ENCODE peak calls at places on chromosomes 2 and 18, in five cellular contexts. One of them, this sample, is unnamed.

GRCh38 chr2:39697480-39697879 is 31.8 kb downstream of the TMEM178A start:
- DNase-seq in fibroblast of lung: peak
- DNase-seq in mammary epithelial cell: no peak
- DNase-seq in trophoblast cell: no peak
- DNase-seq in neural progenitor cell: no peak
- DNase-seq in this sample: peak

GRCh38 chr18:78241535-78242306 is 737.9 kb upstream of the SALL3 start:
- DNase-seq in fibroblast of lung: no peak
- DNase-seq in mammary epithelial cell: no peak
- DNase-seq in trophoblast cell: no peak
- DNase-seq in neural progenitor cell: peak
- DNase-seq in this sample: no peak

GRCh38 chr2:219230201-219230540 is 565 bp downstream of the ANKZF1 start:
- DNase-seq in fibroblast of lung: peak
- DNase-seq in mammary epithelial cell: peak
- DNase-seq in trophoblast cell: peak
- DNase-seq in neural progenitor cell: peak
- DNase-seq in this sample: peak

GRCh38 chr2:161238559-161239415 is 69.4 kb upstream of the PSMD14 start:
- DNase-seq in fibroblast of lung: peak
- DNase-seq in mammary epithelial cell: peak
- DNase-seq in trophoblast cell: peak
- DNase-seq in neural progenitor cell: peak
- DNase-seq in this sample: peak

GRCh38 chr18:79400591-79401381 is 5.1 kb downstream of the NFATC1 start:
- DNase-seq in fibroblast of lung: no peak
- DNase-seq in mammary epithelial cell: no peak
- DNase-seq in trophoblast cell: no peak
- DNase-seq in neural progenitor cell: peak
- DNase-seq in this sample: no peak

GRCh38 chr2:102736174-102736606 is 25.6 kb upstream of the TMEM182 start:
- DNase-seq in fibroblast of lung: no peak
- DNase-seq in mammary epithelial cell: peak
- DNase-seq in trophoblast cell: peak
- DNase-seq in neural progenitor cell: peak
- DNase-seq in this sample: peak

GRCh38 chr2:73091696-73092095 is 20.2 kb upstream of the SFXN5 start:
- DNase-seq in fibroblast of lung: no peak
- DNase-seq in mammary epithelial cell: no peak
- DNase-seq in trophoblast cell: no peak
- DNase-seq in neural progenitor cell: no peak
- DNase-seq in this sample: no peak

GRCh38 chr2:28716265-28716865 is 35.3 kb upstream of the PPP1CB start:
- DNase-seq in fibroblast of lung: peak
- DNase-seq in mammary epithelial cell: peak
- DNase-seq in trophoblast cell: peak
- DNase-seq in neural progenitor cell: no peak
- DNase-seq in this sample: peak

GRCh38 chr2:151973901-151974199 is 125.0 kb downstream of the CACNB4 start:
- DNase-seq in fibroblast of lung: peak
- DNase-seq in mammary epithelial cell: peak
- DNase-seq in trophoblast cell: peak
- DNase-seq in neural progenitor cell: peak
- DNase-seq in this sample: peak

GRCh38 chr2:127707890-127708648 is 6.8 kb downstream of the SFT2D3 start:
- DNase-seq in fibroblast of lung: peak
- DNase-seq in mammary epithelial cell: peak
- DNase-seq in trophoblast cell: no peak
- DNase-seq in neural progenitor cell: no peak
- DNase-seq in this sample: no peak

GRCh38 chr2:112583497-112584133 is 794 bp upstream of the CHCHD5 start:
- DNase-seq in fibroblast of lung: peak
- DNase-seq in mammary epithelial cell: no peak
- DNase-seq in trophoblast cell: peak
- DNase-seq in neural progenitor cell: peak
- DNase-seq in this sample: no peak

GRCh38 chr2:203122317-203122998 is 107.8 kb downstream of the NBEAL1 start:
- DNase-seq in fibroblast of lung: no peak
- DNase-seq in mammary epithelial cell: no peak
- DNase-seq in trophoblast cell: peak
- DNase-seq in neural progenitor cell: no peak
- DNase-seq in this sample: peak

GRCh38 chr2:10169581-10169980 is 47.0 kb downstream of the RRM2 start:
- DNase-seq in fibroblast of lung: peak
- DNase-seq in mammary epithelial cell: no peak
- DNase-seq in trophoblast cell: no peak
- DNase-seq in neural progenitor cell: no peak
- DNase-seq in this sample: peak

GRCh38 chr2:36904636-36905035 is 61.7 kb downstream of the STRN start:
- DNase-seq in fibroblast of lung: no peak
- DNase-seq in mammary epithelial cell: no peak
- DNase-seq in trophoblast cell: no peak
- DNase-seq in neural progenitor cell: no peak
- DNase-seq in this sample: no peak
- H2AFZ ChIP-seq in fibroblast of lung: no peak
- H2AFZ ChIP-seq in mammary epithelial cell: no peak
- H2AFZ ChIP-seq in trophoblast cell: no peak
- H2AFZ ChIP-seq in neural progenitor cell: no peak
- H2AFZ ChIP-seq in this sample: no peak

GRCh38 chr2:5465859-5466258 is 226.3 kb upstream of the SOX11 start:
- DNase-seq in fibroblast of lung: no peak
- DNase-seq in mammary epithelial cell: no peak
- DNase-seq in trophoblast cell: no peak
- DNase-seq in neural progenitor cell: no peak
- DNase-seq in this sample: no peak
- H2AFZ ChIP-seq in fibroblast of lung: no peak
- H2AFZ ChIP-seq in mammary epithelial cell: no peak
- H2AFZ ChIP-seq in trophoblast cell: no peak
- H2AFZ ChIP-seq in neural progenitor cell: peak
- H2AFZ ChIP-seq in this sample: no peak

DNA sequence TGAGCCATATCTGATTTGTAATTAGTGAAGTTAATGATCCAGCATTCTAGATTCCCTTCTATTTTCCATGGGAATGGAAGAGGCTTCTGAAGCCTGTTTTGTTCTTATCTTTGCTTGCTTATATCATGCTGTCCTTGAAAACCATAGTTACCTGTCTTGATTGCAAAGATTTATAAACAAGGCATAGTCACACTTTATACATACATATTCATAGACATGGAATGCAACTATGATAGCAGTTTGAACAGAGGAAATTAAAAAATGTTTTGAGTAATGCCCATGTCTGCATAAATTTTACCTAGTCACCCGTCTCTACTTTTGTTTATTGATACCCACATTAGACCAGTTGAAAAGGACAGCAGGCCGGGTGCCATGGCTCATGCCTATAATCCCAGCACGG is 289.0 kb downstream of the PTPRM start:
- DNase-seq in fibroblast of lung: peak
- DNase-seq in mammary epithelial cell: peak
- DNase-seq in trophoblast cell: peak
- DNase-seq in neural progenitor cell: no peak
- DNase-seq in this sample: peak
- H2AFZ ChIP-seq in fibroblast of lung: no peak
- H2AFZ ChIP-seq in mammary epithelial cell: no peak
- H2AFZ ChIP-seq in trophoblast cell: no peak
- H2AFZ ChIP-seq in neural progenitor cell: no peak
- H2AFZ ChIP-seq in this sample: no peak

GRCh38 chr18:28904789-28905364 is 727.9 kb upstream of the CDH2 start:
- DNase-seq in fibroblast of lung: no peak
- DNase-seq in mammary epithelial cell: no peak
- DNase-seq in trophoblast cell: no peak
- DNase-seq in neural progenitor cell: no peak
- DNase-seq in this sample: no peak

GRCh38 chr18:28903366-28903765 is 726.4 kb upstream of the CDH2 start:
- DNase-seq in fibroblast of lung: peak
- DNase-seq in mammary epithelial cell: no peak
- DNase-seq in trophoblast cell: no peak
- DNase-seq in neural progenitor cell: no peak
- DNase-seq in this sample: peak

DNA sequence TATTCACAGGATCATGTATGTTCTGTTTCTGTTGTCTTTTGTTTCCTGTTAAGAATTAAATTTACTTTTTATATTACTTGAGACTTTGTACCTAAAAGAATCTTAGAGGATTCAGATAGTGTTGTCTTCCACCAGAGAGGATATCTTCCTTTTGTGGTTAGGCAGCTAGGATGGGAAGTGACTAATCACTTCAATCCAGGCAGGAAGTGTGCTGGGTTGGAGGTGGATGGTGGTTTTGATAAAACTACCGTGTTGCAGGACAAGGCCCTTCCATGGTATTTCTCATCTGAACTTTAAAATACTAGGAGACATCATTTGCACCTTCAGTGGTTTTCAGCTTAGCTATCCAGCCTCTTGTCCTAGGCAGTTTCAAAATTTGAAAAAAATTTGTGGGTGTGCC is 728.6 kb upstream of the CDH2 start:
- DNase-seq in fibroblast of lung: peak
- DNase-seq in mammary epithelial cell: peak
- DNase-seq in trophoblast cell: no peak
- DNase-seq in neural progenitor cell: no peak
- DNase-seq in this sample: peak
- H2AFZ ChIP-seq in fibroblast of lung: no peak
- H2AFZ ChIP-seq in mammary epithelial cell: peak
- H2AFZ ChIP-seq in trophoblast cell: no peak
- H2AFZ ChIP-seq in neural progenitor cell: no peak
- H2AFZ ChIP-seq in this sample: no peak

GRCh38 chr2:182577816-182578215 is 138.2 kb upstream of the DNAJC10 start:
- DNase-seq in fibroblast of lung: no peak
- DNase-seq in mammary epithelial cell: no peak
- DNase-seq in trophoblast cell: no peak
- DNase-seq in neural progenitor cell: no peak
- DNase-seq in this sample: no peak
- H2AFZ ChIP-seq in fibroblast of lung: no peak
- H2AFZ ChIP-seq in mammary epithelial cell: no peak
- H2AFZ ChIP-seq in trophoblast cell: no peak
- H2AFZ ChIP-seq in neural progenitor cell: no peak
- H2AFZ ChIP-seq in this sample: no peak

GRCh38 chr2:64750001-64750816 is 96.5 kb upstream of the SERTAD2 start:
- DNase-seq in fibroblast of lung: peak
- DNase-seq in mammary epithelial cell: peak
- DNase-seq in trophoblast cell: peak
- DNase-seq in neural progenitor cell: peak
- DNase-seq in this sample: peak

GRCh38 chr2:64751286-64752260 is 97.9 kb upstream of the SERTAD2 start:
- DNase-seq in fibroblast of lung: peak
- DNase-seq in mammary epithelial cell: peak
- DNase-seq in trophoblast cell: peak
- DNase-seq in neural progenitor cell: no peak
- DNase-seq in this sample: peak

GRCh38 chr2:64749446-64749845 is 95.7 kb upstream of the SERTAD2 start:
- DNase-seq in fibroblast of lung: no peak
- DNase-seq in mammary epithelial cell: no peak
- DNase-seq in trophoblast cell: no peak
- DNase-seq in neural progenitor cell: no peak
- DNase-seq in this sample: no peak

GRCh38 chr2:64748561-64748960 is 94.8 kb upstream of the SERTAD2 start:
- DNase-seq in fibroblast of lung: no peak
- DNase-seq in mammary epithelial cell: no peak
- DNase-seq in trophoblast cell: no peak
- DNase-seq in neural progenitor cell: no peak
- DNase-seq in this sample: no peak

DNA sequence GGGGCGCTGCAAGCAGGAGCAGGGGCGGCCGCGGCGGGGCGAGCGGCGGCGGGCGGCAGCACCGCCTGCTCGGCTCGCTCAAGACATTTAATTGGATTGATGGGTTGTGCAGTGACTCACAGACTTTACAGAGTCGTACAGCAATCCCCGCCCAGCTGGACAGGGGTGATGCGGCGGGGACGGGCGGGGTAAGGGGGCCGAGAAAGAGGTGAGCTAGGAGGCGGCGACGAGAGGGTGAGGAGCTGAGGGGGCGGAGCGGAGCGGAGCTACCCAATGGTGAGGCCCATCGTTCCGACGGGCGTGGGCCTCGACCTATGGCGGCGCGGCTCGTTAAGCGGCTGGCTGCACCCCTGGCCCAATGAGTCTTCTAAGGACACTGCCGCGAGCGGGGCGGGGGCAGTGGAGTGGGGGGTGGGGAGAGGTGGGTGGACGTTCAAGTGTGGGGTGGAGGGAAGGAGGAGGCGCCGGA is 97.1 kb upstream of the SERTAD2 start:
- DNase-seq in fibroblast of lung: peak
- DNase-seq in mammary epithelial cell: peak
- DNase-seq in trophoblast cell: peak
- DNase-seq in neural progenitor cell: peak
- DNase-seq in this sample: peak
- H2AFZ ChIP-seq in fibroblast of lung: peak
- H2AFZ ChIP-seq in mammary epithelial cell: peak
- H2AFZ ChIP-seq in trophoblast cell: peak
- H2AFZ ChIP-seq in neural progenitor cell: peak
- H2AFZ ChIP-seq in this sample: peak

DNA sequence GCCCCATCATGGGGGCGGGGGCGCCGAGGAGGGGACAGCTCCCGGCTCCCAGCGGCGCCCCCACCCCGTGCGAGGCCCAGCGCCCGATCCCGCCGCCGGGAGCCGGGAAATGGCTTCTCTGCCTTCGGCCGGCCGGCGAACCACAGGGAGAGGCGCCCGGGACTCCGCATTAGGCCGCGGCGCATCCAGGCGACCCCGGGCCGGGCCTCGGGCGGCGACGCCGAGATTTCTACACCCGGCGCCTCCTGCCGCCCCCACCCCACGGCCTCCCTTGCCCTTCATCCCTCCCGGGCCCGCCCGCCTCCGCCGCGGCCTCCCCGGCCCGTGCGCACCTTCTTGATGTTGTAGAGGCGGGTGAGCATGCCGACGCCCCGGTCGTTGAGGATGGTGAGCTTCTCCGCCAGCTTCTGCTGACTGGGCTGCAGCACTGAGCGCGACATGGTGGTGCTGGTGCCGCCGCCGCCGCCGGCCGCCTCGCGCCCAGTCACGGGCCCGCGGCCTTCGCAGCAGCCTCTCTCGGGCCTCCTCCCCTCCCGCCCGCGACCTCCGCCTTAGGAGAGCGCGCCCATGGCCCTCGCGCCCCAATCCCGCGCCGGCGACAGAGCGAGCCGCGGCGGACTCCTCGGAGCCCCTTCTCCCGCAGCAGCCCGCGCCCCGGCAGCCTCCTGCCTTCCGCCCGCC is 457 bp downstream of the NCKAP1 start:
- DNase-seq in fibroblast of lung: peak
- DNase-seq in mammary epithelial cell: peak
- DNase-seq in trophoblast cell: peak
- DNase-seq in neural progenitor cell: peak
- DNase-seq in this sample: no peak
- H2AFZ ChIP-seq in fibroblast of lung: peak
- H2AFZ ChIP-seq in mammary epithelial cell: peak
- H2AFZ ChIP-seq in trophoblast cell: peak
- H2AFZ ChIP-seq in neural progenitor cell: peak
- H2AFZ ChIP-seq in this sample: peak

GRCh38 chr2:160029270-160029628 is 33.2 kb downstream of the PLA2R1 start:
- DNase-seq in fibroblast of lung: no peak
- DNase-seq in mammary epithelial cell: no peak
- DNase-seq in trophoblast cell: no peak
- DNase-seq in neural progenitor cell: no peak
- DNase-seq in this sample: no peak
- H2AFZ ChIP-seq in fibroblast of lung: no peak
- H2AFZ ChIP-seq in mammary epithelial cell: no peak
- H2AFZ ChIP-seq in trophoblast cell: no peak
- H2AFZ ChIP-seq in neural progenitor cell: no peak
- H2AFZ ChIP-seq in this sample: peak

GRCh38 chr2:241869087-241869961 is at the start of gene RTP5:
- DNase-seq in fibroblast of lung: no peak
- DNase-seq in mammary epithelial cell: no peak
- DNase-seq in trophoblast cell: no peak
- DNase-seq in neural progenitor cell: no peak
- DNase-seq in this sample: no peak
- H2AFZ ChIP-seq in fibroblast of lung: no peak
- H2AFZ ChIP-seq in mammary epithelial cell: no peak
- H2AFZ ChIP-seq in trophoblast cell: no peak
- H2AFZ ChIP-seq in neural progenitor cell: no peak
- H2AFZ ChIP-seq in this sample: peak